ENCODE peak calls at places on chromosome 3, in eight cellular contexts. Z is GM12878, J is HFF-Myc, H is body of pancreas, G is ovary, F is thoracic aorta, P is esophagus squamous epithelium, D is RWPE2. Y is an unnamed sample.
A peak's percentile ranks its signal among the peaks of the same experiment; 100 is the strongest.

GRCh38 chr3:133930341-133930933 is 34.8 kb upstream of the RAB6B start:
- DNase-seq in Z (no peak), J (no peak), H (no peak), G (no peak), F (no peak), P (no peak), D (no peak), Y (peak; percentile 59)

GRCh38 chr3:127550758-127551157 is 39.8 kb downstream of the TPRA1 start:
- DNase-seq in Z (no peak), J (no peak), H (no peak), G (no peak), F (no peak), P (no peak), D (no peak), Y (no peak)

GRCh38 chr3:143674100-143674968 is 173.9 kb downstream of the SLC9A9 start:
- DNase-seq in Z (peak; percentile 76), J (peak; percentile 35), H (peak; percentile 58), G (peak; percentile 55), F (peak; percentile 22), P (peak; percentile 27), D (peak; percentile 54), Y (peak; percentile 92)

GRCh38 chr3:120448707-120449650 is 1.8 kb downstream of the FSTL1 start:
- DNase-seq in Z (no peak), J (no peak), H (no peak), G (no peak), F (no peak), P (no peak), D (peak; percentile 61), Y (no peak)

GRCh38 chr3:108818404-108818803 is 4.2 kb upstream of the TRAT1 start:
- DNase-seq in Z (no peak), J (no peak), H (peak; percentile 14), G (no peak), F (no peak), P (no peak), D (no peak), Y (peak; percentile 77)

GRCh38 chr3:67400476-67400875 is 253.9 kb downstream of the SUCLG2 start:
- DNase-seq in Z (no peak), J (no peak), H (no peak), G (no peak), F (no peak), P (no peak), D (no peak), Y (no peak)

GRCh38 chr3:146052791-146053310 is 108.1 kb downstream of the PLOD2 start:
- DNase-seq in Z (no peak), J (no peak), H (no peak), G (no peak), F (no peak), P (no peak), D (no peak), Y (peak; percentile 18)

GRCh38 chr3:153173758-153174516 is 11.9 kb downstream of the RAP2B start:
- DNase-seq in Z (no peak), J (no peak), H (no peak), G (no peak), F (no peak), P (no peak), D (no peak), Y (peak; percentile 3)

GRCh38 chr3:11430207-11430606 is 158.0 kb downstream of the ATG7 start:
- DNase-seq in Z (no peak), J (no peak), H (no peak), G (no peak), F (no peak), P (no peak), D (no peak), Y (no peak)

GRCh38 chr3:73535137-73535536 is 89.6 kb downstream of the PDZRN3 start:
- DNase-seq in Z (no peak), J (no peak), H (no peak), G (no peak), F (no peak), P (no peak), D (no peak), Y (no peak)
- H3K4me3 ChIP-seq in Z (no peak overlapping the region), J (no peak overlapping the region), H (no peak overlapping the region), G (no peak overlapping the region), F (no peak overlapping the region), P (no peak overlapping the region), D (no peak overlapping the region), Y (no peak overlapping the region)

GRCh38 chr3:29512620-29513019 is 231.7 kb downstream of the RBMS3 start:
- DNase-seq in Z (no peak), J (no peak), H (no peak), G (no peak), F (no peak), P (no peak), D (no peak), Y (no peak)
- H3K4me3 ChIP-seq in Z (no peak overlapping the region), J (no peak overlapping the region), H (no peak overlapping the region), G (no peak overlapping the region), F (peak overlapping the region; percentile 61), P (no peak overlapping the region), D (no peak overlapping the region), Y (no peak overlapping the region)

GRCh38 chr3:74883690-74884089 is 269.2 kb upstream of the CNTN3 start:
- DNase-seq in Z (no peak), J (no peak), H (peak; percentile 27), G (no peak), F (no peak), P (no peak), D (no peak), Y (no peak)
- H3K4me3 ChIP-seq in Z (no peak overlapping the region), J (no peak overlapping the region), H (no peak overlapping the region), G (no peak overlapping the region), F (no peak overlapping the region), P (no peak overlapping the region), D (no peak overlapping the region), Y (no peak overlapping the region)

DNA sequence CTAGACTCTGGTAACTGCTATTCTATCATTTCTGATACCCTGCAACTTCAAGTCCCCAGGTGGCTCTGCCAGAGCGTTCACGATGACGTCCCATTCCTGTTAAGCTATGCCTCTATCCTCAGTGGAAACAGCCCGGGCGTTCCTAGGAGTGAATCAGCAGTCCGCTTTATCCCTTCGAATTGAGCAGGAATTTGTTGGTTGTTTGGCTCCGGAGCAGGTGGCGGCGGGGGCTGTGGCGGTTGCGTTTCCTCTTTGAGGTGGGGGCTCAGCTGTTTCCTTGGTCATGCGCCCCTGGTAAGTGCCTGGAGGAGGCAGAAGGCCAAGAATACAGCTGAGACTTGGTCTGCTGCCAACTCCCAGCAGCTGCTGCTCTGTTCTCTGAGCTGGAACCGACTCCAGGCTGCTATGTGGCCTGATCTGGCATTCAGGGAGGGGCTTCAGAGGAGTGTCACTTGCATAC is 25.2 kb downstream of the ARPP21 start:
- DNase-seq in Z (peak; percentile 2), J (no peak), H (peak; percentile 51), G (peak; percentile 39), F (no peak), P (no peak), D (peak; percentile 28), Y (peak; percentile 32)
- H3K4me3 ChIP-seq in Z (no peak overlapping the region), J (no peak overlapping the region), H (no peak overlapping the region), G (no peak overlapping the region), F (peak overlapping the region; percentile 60), P (no peak overlapping the region), D (no peak overlapping the region), Y (no peak overlapping the region)

DNA sequence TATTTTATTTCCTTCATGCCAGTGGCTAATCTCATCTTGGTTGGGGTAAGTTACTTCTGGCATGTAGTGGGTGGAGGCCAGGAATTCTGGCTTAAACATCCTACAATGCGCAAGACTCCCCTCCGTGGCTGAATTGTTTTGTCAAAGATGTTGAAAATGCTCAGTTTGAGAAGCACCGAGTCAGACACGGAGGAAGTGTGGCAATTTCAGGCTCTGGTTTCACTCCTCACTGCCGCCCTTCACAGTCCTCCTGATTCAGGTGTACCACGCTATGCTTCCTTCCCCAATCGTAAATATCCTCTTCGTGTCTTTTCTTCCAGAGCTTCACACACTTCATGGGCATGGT is 150.7 kb downstream of the OPA1 start:
- DNase-seq in Z (no peak), J (no peak), H (peak; percentile 35), G (no peak), F (no peak), P (no peak), D (no peak), Y (peak; percentile 68)
- H3K4me3 ChIP-seq in Z (peak overlapping the region; percentile 46), J (no peak overlapping the region), H (no peak overlapping the region), G (no peak overlapping the region), F (no peak overlapping the region), P (no peak overlapping the region), D (no peak overlapping the region), Y (peak overlapping the region; percentile 42)

GRCh38 chr3:192515661-192516040 is 211.7 kb downstream of the FGF12 start:
- DNase-seq in Z (no peak), J (no peak), H (no peak), G (no peak), F (no peak), P (no peak), D (no peak), Y (no peak)
- H3K4me3 ChIP-seq in Z (no peak overlapping the region), J (no peak overlapping the region), H (peak overlapping the region; percentile 73), G (no peak overlapping the region), F (no peak overlapping the region), P (peak overlapping the region; percentile 30), D (no peak overlapping the region), Y (no peak overlapping the region)

GRCh38 chr3:31973837-31974236 is 7.2 kb downstream of the OSBPL10 start:
- DNase-seq in Z (no peak), J (no peak), H (no peak), G (no peak), F (no peak), P (no peak), D (no peak), Y (no peak)
- H3K4me3 ChIP-seq in Z (no peak overlapping the region), J (no peak overlapping the region), H (no peak overlapping the region), G (no peak overlapping the region), F (no peak overlapping the region), P (no peak overlapping the region), D (no peak overlapping the region), Y (no peak overlapping the region)

DNA sequence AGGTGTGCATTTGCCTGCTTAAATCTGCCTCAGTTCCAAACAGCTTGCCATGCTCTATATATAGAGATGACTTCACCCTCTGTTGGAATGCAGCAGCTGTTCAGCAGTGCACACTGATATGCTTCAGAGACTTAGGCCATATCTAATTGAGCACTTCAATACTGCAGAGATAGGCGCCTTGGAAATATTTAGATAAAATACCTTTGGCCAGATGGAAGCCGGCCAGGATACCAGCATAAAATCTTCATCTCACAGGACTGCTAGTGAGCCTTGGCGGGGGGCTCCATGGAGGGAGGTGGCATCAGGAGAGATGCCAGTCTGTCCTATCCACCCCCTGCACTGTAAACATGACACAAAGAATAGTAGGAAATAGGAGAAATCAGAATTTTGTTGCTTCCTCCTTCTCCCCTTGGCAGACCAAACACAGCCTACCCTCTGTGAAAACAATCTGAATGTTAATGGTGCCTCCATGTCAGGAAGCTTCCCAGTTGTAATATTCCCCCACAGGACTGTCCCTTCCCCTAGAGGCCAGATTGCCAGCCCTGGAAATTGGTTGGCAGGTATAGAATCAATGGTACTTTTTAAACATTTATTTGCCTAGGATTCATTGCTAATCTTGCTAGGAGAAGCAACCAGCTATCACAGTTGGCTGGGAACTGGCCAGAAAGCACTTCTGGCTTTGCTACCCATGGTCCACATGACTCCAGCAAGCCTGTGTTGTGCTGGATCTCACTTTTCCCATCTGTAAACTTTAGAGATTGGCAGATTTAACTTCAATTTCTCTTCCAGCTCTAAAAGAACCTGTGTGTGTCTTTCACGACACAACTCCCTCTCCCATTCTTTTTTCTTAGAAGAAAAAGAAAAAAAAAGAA is 215.5 kb upstream of the KCNMB2 start:
- DNase-seq in Z (no peak), J (no peak), H (peak; percentile 75), G (no peak), F (no peak), P (no peak), D (no peak), Y (no peak)
- H3K4me3 ChIP-seq in Z (no peak overlapping the region), J (no peak overlapping the region), H (no peak overlapping the region), G (no peak overlapping the region), F (no peak overlapping the region), P (no peak overlapping the region), D (no peak overlapping the region), Y (no peak overlapping the region)

Y was measured in GM12865.